ENCODE peak calls at places on chromosomes 6 and 20, in six cellular contexts. I is neuronal stem cell, M is H1, U is mesenchymal stem cell, S is H9, Y is mesendoderm. Z is an unnamed sample.

GRCh38 chr6:157403011-157403683 is 22.2 kb downstream of the ZDHHC14 start:
- DNase-seq in U (no peak), M (no peak), S (no peak), I (peak), Y (no peak), Z (no peak)

GRCh38 chr20:32495217-32495565 is 89.9 kb downstream of the NOL4L start:
- DNase-seq in S (peak), Y (peak), I (no peak), M (no peak), U (no peak), Z (no peak)

GRCh38 chr6:101401792-101402617 is 8.5 kb downstream of the GRIK2 start:
- DNase-seq in I (peak), U (peak), Y (peak), M (no peak), S (peak), Z (peak)

GRCh38 chr20:11217322-11217989 is 543.7 kb upstream of the JAG1 start:
- DNase-seq in Y (no peak), U (peak), I (no peak), M (no peak), S (no peak), Z (peak)

GRCh38 chr20:57627972-57628650 is 7.9 kb upstream of the ZBP1 start:
- DNase-seq in Y (no peak), U (no peak), S (no peak), I (no peak), M (no peak), Z (peak)

GRCh38 chr20:59818911-59819310 is 114.5 kb downstream of the SYCP2 start:
- DNase-seq in U (no peak), S (peak), M (no peak), Y (no peak), I (no peak), Z (no peak)

GRCh38 chr6:170198298-170198697 is 92.6 kb downstream of the DLL1 start:
- DNase-seq in M (no peak), Y (no peak), U (no peak), S (no peak), I (no peak), Z (no peak)

GRCh38 chr6:74872754-74873446 is 333.0 kb downstream of the COL12A1 start:
- DNase-seq in U (no peak), M (no peak), Y (no peak), I (no peak), S (no peak), Z (no peak)

GRCh38 chr6:45574885-45575284 is 197.2 kb upstream of the SUPT3H start:
- DNase-seq in S (no peak), I (no peak), Y (no peak), M (no peak), U (no peak), Z (no peak)

GRCh38 chr6:999552-999951 is 306.6 kb upstream of the EXOC2 start:
- DNase-seq in U (no peak), S (no peak), I (no peak), Y (no peak), M (no peak), Z (no peak)

GRCh38 chr6:168851460-168852103 is 402.1 kb downstream of the THBS2 start:
- DNase-seq in U (no peak), I (no peak), Y (no peak), M (no peak), S (no peak), Z (no peak)

GRCh38 chr6:11190625-11191245 is 41.7 kb downstream of the NEDD9 start:
- DNase-seq in Y (peak), S (no peak), I (no peak), M (no peak), U (no peak), Z (no peak)

GRCh38 chr6:37614059-37614940 is 83.4 kb downstream of the MDGA1 start:
- DNase-seq in M (no peak), Y (no peak), S (no peak), U (no peak), I (no peak), Z (no peak)

GRCh38 chr6:26187981-26188635 is 100.9 kb downstream of the HFE start:
- DNase-seq in M (no peak), U (peak), Y (peak), I (no peak), S (no peak), Z (peak)

GRCh38 chr20:43863821-43864544 is 50.7 kb upstream of the TOX2 start:
- DNase-seq in I (no peak), M (no peak), S (no peak), U (peak), Y (no peak), Z (no peak)

GRCh38 chr20:44695295-44696230 is 19.6 kb upstream of the CCN5 start:
- DNase-seq in I (no peak), Y (no peak), M (no peak), U (peak), S (no peak), Z (peak)

GRCh38 chr6:116447496-116448011 is 13.6 kb upstream of the CALHM6 start:
- DNase-seq in I (no peak), S (no peak), M (no peak), Y (no peak), U (peak), Z (peak)

GRCh38 chr6:54958446-54958845 is 111.9 kb downstream of the FAM83B start:
- DNase-seq in M (no peak), S (no peak), I (no peak), Y (no peak), U (no peak), Z (no peak)

GRCh38 chr6:140427842-140428241 is 1053.4 kb upstream of the CITED2 start:
- DNase-seq in M (no peak), Y (peak), U (no peak), I (no peak), S (no peak), Z (no peak)

GRCh38 chr20:3821996-3822395 is 1.6 kb downstream of the AP5S1 start:
- DNase-seq in M (no peak), Y (no peak), I (no peak), U (no peak), S (no peak), Z (no peak)

GRCh38 chr20:49891486-49891885 is 23.8 kb downstream of the SPATA2 start:
- DNase-seq in Y (no peak), I (no peak), S (no peak), M (no peak), U (no peak), Z (no peak)

GRCh38 chr20:50416930-50417329 is 93.3 kb upstream of the PTPN1 start:
- DNase-seq in M (no peak), U (no peak), S (no peak), Y (no peak), I (no peak), Z (no peak)

GRCh38 chr20:62910217-62910766 is 16.0 kb downstream of the DIDO1 start:
- DNase-seq in M (no peak), Y (no peak), S (no peak), U (no peak), I (no peak), Z (no peak)
- H2BK15ac ChIP-seq in M (no peak), Y (no peak), S (no peak), U (no peak), I (no peak), Z (no peak)

GRCh38 chr6:83429857-83430605 is 820 bp downstream of the ME1 start:
- DNase-seq in Y (peak), U (peak), I (peak), S (peak), M (no peak), Z (peak)

GRCh38 chr6:83429269-83429668 is 1.6 kb downstream of the ME1 start:
- DNase-seq in U (no peak), M (no peak), Y (no peak), S (no peak), I (no peak), Z (no peak)

GRCh38 chr6:83430606-83431544 is at the start of gene ME1:
- DNase-seq in Y (peak), U (peak), I (peak), S (peak), M (peak), Z (peak)

GRCh38 chr6:83432626-83433025 is 1.8 kb upstream of the ME1 start:
- DNase-seq in Y (no peak), U (no peak), I (no peak), M (no peak), S (no peak), Z (peak)

GRCh38 chr6:83431545-83432165 is 804 bp upstream of the ME1 start:
- DNase-seq in M (no peak), I (no peak), Y (peak), U (no peak), S (peak), Z (no peak)
- H4K8ac ChIP-seq in M (peak), I (no peak), Y (no peak), U (peak), S (no peak), Z (peak)

GRCh38 chr6:155939253-155939652 is 483.6 kb upstream of the NOX3 start:
- DNase-seq in I (no peak), U (no peak), S (no peak), M (no peak), Y (no peak), Z (no peak)
- H2BK15ac ChIP-seq in I (no peak), U (no peak), S (no peak), M (no peak), Y (no peak), Z (no peak)

GRCh38 chr6:6736753-6737654 is 148.5 kb downstream of the LY86 start:
- DNase-seq in U (no peak), I (no peak), M (no peak), Y (peak), S (peak), Z (no peak)
- H4K8ac ChIP-seq in U (peak), I (peak), M (peak), Y (no peak), S (no peak), Z (peak)

GRCh38 chr20:63610581-63611435 is 16.1 kb downstream of the GMEB2 start:
- DNase-seq in U (no peak), M (no peak), Y (no peak), S (no peak), I (no peak), Z (no peak)
- H2BK15ac ChIP-seq in U (peak), M (no peak), Y (no peak), S (no peak), I (no peak), Z (no peak)

GRCh38 chr6:138989098-138989983 is 1.3 kb upstream of the REPS1 start:
- DNase-seq in I (no peak), U (no peak), Y (no peak), M (no peak), S (no peak), Z (no peak)

GRCh38 chr6:138987299-138987642 is 782 bp downstream of the REPS1 start:
- DNase-seq in M (no peak), I (no peak), U (no peak), S (peak), Y (peak), Z (no peak)

GRCh38 chr6:138988469-138988834 is 399 bp upstream of the REPS1 start:
- DNase-seq in I (no peak), Y (no peak), U (no peak), S (no peak), M (no peak), Z (peak)

GRCh38 chr6:138986578-138986977 is 1.5 kb downstream of the REPS1 start:
- DNase-seq in Y (no peak), S (no peak), I (no peak), U (peak), M (no peak), Z (peak)

DNA sequence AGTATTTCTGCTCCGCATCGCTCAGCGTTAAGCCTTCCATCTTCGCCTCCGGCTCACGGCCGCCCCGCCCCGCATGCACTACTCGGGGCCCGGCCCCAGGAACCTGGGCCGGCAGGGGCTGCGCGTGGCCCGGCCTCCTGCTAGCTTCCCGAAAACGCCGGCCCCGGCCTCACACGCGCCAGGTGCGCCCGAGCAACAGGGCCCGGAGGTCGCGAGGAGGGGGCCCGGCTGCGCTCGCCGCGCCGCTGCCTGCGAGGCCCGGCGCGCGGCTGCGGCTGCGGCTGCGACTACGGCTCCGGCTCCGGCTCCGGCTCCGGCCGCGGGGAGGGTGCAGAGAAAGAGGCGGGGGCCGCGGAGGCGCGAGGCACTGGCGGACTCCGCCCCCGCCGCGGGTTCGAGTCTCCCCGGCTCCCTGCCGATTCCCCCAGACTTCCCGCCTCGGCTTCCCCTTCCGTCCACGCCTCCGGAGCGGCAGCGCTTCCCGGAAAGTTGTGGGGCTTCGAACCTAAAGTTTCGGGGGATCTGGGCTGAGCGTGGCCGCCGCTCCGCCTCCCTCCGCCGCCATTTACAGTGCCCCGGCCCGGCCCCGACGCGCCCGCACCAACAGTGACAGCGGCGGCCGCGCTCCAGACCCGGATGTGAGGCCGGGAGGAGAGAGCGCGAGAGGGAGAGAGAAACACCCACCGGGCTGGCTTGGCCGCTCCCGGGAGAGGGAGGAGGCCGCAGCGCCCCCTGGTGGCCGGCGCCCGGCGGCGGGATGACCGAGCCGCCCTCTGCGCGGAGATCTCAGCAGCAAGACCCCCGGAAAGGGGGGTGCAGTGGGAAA is at the start of gene REPS1:
- DNase-seq in M (peak), I (peak), Y (peak), U (peak), S (peak), Z (peak)
- H4K8ac ChIP-seq in M (peak), I (no peak), Y (peak), U (peak), S (no peak), Z (peak)